ENCODE peak calls at places on chromosomes 4 and X, in four cellular contexts. One of them, this sample, is unnamed.

GRCh38 chrX:112857478-112857878 is 16.8 kb upstream of the AMOT start:
- DNase-seq in K562: no peak
- DNase-seq in A549: no peak
- DNase-seq in HepG2: no peak
- DNase-seq in this sample: no peak

GRCh38 chr4:159360549-159360948 is 257.7 kb downstream of the RAPGEF2 start:
- DNase-seq in A549: no peak
- DNase-seq in K562: no peak
- DNase-seq in HepG2: no peak
- DNase-seq in this sample: no peak

GRCh38 chr4:33400504-33400903 is 2680.3 kb downstream of the PCDH7 start:
- DNase-seq in HepG2: no peak
- DNase-seq in A549: no peak
- DNase-seq in K562: no peak
- DNase-seq in this sample: no peak

GRCh38 chrX:49273181-49273727 is 3.7 kb downstream of the PPP1R3F start:
- DNase-seq in A549: no peak
- DNase-seq in HepG2: no peak
- DNase-seq in K562: no peak
- DNase-seq in this sample: no peak

GRCh38 chrX:71198066-71198465 is 25.0 kb upstream of the GJB1 start:
- DNase-seq in HepG2: no peak
- DNase-seq in K562: no peak
- DNase-seq in A549: no peak
- DNase-seq in this sample: peak

GRCh38 chr4:30770049-30770549 is 49.9 kb downstream of the PCDH7 start:
- DNase-seq in HepG2: no peak
- DNase-seq in K562: no peak
- DNase-seq in A549: no peak
- DNase-seq in this sample: no peak

GRCh38 chrX:67917412-67918010 is 373.7 kb downstream of the AR start:
- DNase-seq in A549: no peak
- DNase-seq in HepG2: no peak
- DNase-seq in K562: no peak
- DNase-seq in this sample: no peak

GRCh38 chr4:70365479-70365878 is 4.9 kb downstream of the SMR3A start:
- DNase-seq in HepG2: peak
- DNase-seq in K562: no peak
- DNase-seq in A549: no peak
- DNase-seq in this sample: no peak

GRCh38 chr4:80213117-80213815 is 16.0 kb downstream of the PRDM8 start:
- DNase-seq in K562: no peak
- DNase-seq in A549: no peak
- DNase-seq in HepG2: no peak
- DNase-seq in this sample: no peak

GRCh38 chrX:80388206-80388605 is 32.0 kb upstream of the TENT5D start:
- DNase-seq in A549: no peak
- DNase-seq in K562: no peak
- DNase-seq in HepG2: no peak
- DNase-seq in this sample: no peak

GRCh38 chrX:16578218-16578617 is 71.7 kb upstream of the S100G start:
- DNase-seq in K562: no peak
- DNase-seq in A549: no peak
- DNase-seq in HepG2: no peak
- DNase-seq in this sample: no peak

GRCh38 chrX:124127496-124127895 is 166.0 kb downstream of the STAG2 start:
- DNase-seq in HepG2: no peak
- DNase-seq in A549: peak
- DNase-seq in K562: peak
- DNase-seq in this sample: no peak

GRCh38 chr4:106034751-106035150 is 139.5 kb downstream of the NPNT start:
- DNase-seq in HepG2: no peak
- DNase-seq in A549: no peak
- DNase-seq in K562: no peak
- DNase-seq in this sample: no peak

GRCh38 chr4:106033469-106033868 is 138.2 kb downstream of the NPNT start:
- DNase-seq in K562: no peak
- DNase-seq in HepG2: no peak
- DNase-seq in A549: no peak
- DNase-seq in this sample: no peak

GRCh38 chr4:106032851-106033286 is 137.6 kb downstream of the NPNT start:
- DNase-seq in K562: no peak
- DNase-seq in HepG2: peak
- DNase-seq in A549: peak
- DNase-seq in this sample: no peak

GRCh38 chr4:106035204-106035603 is 139.9 kb downstream of the NPNT start:
- DNase-seq in A549: no peak
- DNase-seq in K562: no peak
- DNase-seq in HepG2: peak
- DNase-seq in this sample: no peak

DNA sequence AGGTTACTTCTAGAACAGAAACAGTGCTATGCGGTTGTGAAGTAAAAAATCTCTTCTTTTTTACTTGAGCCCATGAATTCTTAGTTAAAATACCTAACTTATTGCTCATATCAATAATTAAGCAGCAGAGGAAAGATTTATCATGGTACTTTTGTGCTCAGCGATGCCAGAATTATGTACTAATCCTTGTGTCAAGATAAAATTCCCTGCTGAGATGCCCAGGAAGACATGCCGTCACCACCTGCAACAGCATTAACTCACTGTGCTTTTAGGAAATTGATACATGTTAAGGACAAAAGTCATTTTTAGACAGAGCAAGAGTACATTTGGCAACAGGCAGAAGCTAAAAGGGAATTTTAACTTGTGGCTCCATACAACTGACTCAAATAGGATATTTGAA is 138.9 kb downstream of the NPNT start:
- DNase-seq in K562: no peak
- DNase-seq in HepG2: no peak
- DNase-seq in A549: no peak
- DNase-seq in this sample: no peak
- TF ChIP-seq HDAC2 in K562: no peak
- TF ChIP-seq HDAC2 in HepG2: no peak
- TF ChIP-seq HDAC2 in A549: no peak
- TF ChIP-seq HDAC2 in this sample: no peak

GRCh38 chr4:144399927-144400326 is 246.0 kb upstream of the HHIP start:
- DNase-seq in K562: no peak
- DNase-seq in A549: peak
- DNase-seq in HepG2: no peak
- DNase-seq in this sample: no peak
- TF ChIP-seq HDAC2 in K562: no peak
- TF ChIP-seq HDAC2 in A549: no peak
- TF ChIP-seq HDAC2 in HepG2: no peak
- TF ChIP-seq HDAC2 in this sample: no peak

DNA sequence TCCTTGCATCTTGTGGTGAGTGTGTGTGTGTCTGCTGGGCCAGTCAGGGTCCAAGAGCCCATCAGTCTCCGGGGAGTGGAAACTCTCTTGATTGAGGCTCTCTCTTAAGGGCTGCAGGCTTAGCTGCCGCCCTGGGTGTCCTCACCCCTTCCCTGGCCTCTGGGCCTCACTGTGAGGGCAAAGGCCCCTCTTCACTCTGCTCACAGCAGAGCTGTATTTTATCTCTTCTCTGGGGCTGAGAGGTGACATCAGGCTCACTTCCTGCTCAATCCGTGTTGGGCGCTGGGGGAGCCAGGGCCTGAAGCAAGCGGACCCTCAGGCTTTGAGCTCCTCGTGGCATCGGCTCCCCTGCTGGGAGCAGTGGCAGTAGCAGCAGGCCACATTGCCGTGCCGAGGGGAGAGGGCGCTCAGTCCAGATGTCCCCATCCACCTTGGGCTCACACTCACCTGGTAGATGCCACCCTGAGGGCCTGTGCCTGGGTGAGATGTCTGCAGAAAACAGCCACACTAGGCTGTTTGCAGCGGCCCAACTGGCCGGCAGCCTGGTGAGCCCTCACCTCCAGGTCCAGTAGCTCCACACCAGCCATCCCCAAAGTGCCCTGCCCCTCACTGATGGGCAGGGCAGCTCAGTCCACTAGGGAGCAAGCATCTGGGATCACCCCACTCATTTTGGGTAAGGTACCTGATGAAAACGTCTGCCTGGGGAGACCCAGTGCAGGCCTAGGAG is 24.7 kb upstream of the PRPS1 start:
- DNase-seq in A549: no peak
- DNase-seq in K562: no peak
- DNase-seq in HepG2: no peak
- DNase-seq in this sample: no peak
- TF ChIP-seq HDAC2 in A549: no peak
- TF ChIP-seq HDAC2 in K562: no peak
- TF ChIP-seq HDAC2 in HepG2: no peak
- TF ChIP-seq HDAC2 in this sample: no peak

DNA sequence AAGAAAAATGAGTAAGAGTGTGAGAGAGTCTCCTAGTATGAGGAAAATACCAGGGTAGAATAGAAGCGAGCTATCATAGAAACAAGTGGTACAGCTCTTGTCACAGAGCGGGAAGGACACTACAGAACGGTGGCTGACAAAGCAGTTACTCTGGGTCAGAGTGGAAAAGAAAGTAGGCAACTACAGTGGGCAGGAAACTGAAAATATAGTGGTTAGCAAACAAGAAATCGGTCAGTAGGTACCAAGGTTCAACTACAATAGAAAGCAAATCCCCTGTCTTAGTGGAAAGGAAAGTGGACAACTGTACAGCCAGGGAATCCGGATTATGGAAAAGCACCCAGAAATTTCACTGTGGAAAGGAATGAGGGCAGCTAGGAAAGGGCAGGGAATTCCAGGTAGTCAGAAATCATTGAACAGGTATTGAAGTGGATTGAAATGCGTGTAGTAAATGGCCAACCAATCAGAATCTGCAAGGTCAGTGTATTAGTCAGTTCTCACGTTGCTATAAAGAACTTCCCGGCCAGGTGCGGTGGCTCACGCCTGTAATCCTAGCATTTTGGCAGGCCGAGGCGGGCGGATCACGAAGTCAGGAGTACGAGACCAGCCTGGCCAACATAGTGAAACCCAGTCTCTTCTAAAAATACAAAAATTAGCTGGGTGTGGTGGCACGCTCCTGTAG is 219.6 kb upstream of the DIAPH2 start:
- DNase-seq in K562: no peak
- DNase-seq in A549: no peak
- DNase-seq in HepG2: peak
- DNase-seq in this sample: no peak
- TF ChIP-seq HDAC2 in K562: no peak
- TF ChIP-seq HDAC2 in A549: no peak
- TF ChIP-seq HDAC2 in HepG2: no peak
- TF ChIP-seq HDAC2 in this sample: no peak

This sample was measured in GM12878.